ENCODE peak calls at places on chromosome 22, in seven cellular contexts. W, V, U, E, A, X and L are unnamed samples.

GRCh38 chr22:46094676-46095075 is 55.6 kb upstream of the PPARA start:
- DNase-seq in X (no peak), A (no peak), E (no peak), U (no peak), V (no peak), W (no peak), L (no peak)

GRCh38 chr22:45112136-45112879 is 51.4 kb upstream of the NUP50 start:
- DNase-seq in V (peak; percentile 38), U (no peak), E (peak; percentile 59), X (peak; percentile 27), A (no peak), W (no peak), L (no peak)

GRCh38 chr22:50189184-50189848 is 3.6 kb downstream of the TRABD start:
- DNase-seq in E (no peak), U (no peak), X (no peak), V (no peak), W (no peak), A (no peak), L (no peak)

GRCh38 chr22:41762980-41763779 is 37.3 kb upstream of the CCDC134 start:
- DNase-seq in X (peak; percentile 37), A (no peak), W (no peak), V (no peak), E (peak; percentile 39), U (peak; percentile 49), L (peak; percentile 39)

GRCh38 chr22:42769574-42770447 is 49.1 kb upstream of the A4GALT start:
- DNase-seq in E (peak; percentile 86), U (no peak), V (peak; percentile 90), W (peak; percentile 89), X (peak; percentile 93), A (peak; percentile 52), L (no peak)

GRCh38 chr22:31289335-31289734 is 3.0 kb downstream of the PIK3IP1 start:
- DNase-seq in A (no peak), W (no peak), V (no peak), X (no peak), U (no peak), E (no peak), L (no peak)

GRCh38 chr22:25388415-25388814 is 169.0 kb downstream of the CRYBB2 start:
- DNase-seq in A (no peak), V (no peak), X (no peak), U (no peak), W (no peak), E (no peak), L (no peak)

GRCh38 chr22:48403521-48403921 is 1424.2 kb downstream of the BRD1 start:
- DNase-seq in E (no peak), X (no peak), U (no peak), V (no peak), A (no peak), W (peak; percentile 54), L (no peak)

GRCh38 chr22:23166038-23166831 is 14.1 kb upstream of the BCR start:
- DNase-seq in E (no peak), X (no peak), V (no peak), W (no peak), U (no peak), A (no peak), L (no peak)

GRCh38 chr22:22928666-22929380 is 41.2 kb downstream of the IGLL5 start:
- DNase-seq in E (peak; percentile 16), W (no peak), U (peak; percentile 63), V (peak; percentile 76), A (peak; percentile 33), X (peak; percentile 33), L (peak; percentile 91)

GRCh38 chr22:47043835-47044721 is 281.6 kb downstream of the TBC1D22A start:
- DNase-seq in U (no peak), W (peak; percentile 72), A (peak; percentile 44), X (peak; percentile 28), E (peak; percentile 30), V (peak; percentile 47), L (peak; percentile 32)

GRCh38 chr22:30047364-30047738 is 32.9 kb upstream of the HORMAD2 start:
- DNase-seq in A (no peak), X (peak; percentile 17), V (no peak), E (peak; percentile 17), W (no peak), U (no peak), L (peak; percentile 87)

GRCh38 chr22:22128440-22128839 is 116.1 kb upstream of the VPREB1 start:
- DNase-seq in X (no peak), V (no peak), U (no peak), W (no peak), A (no peak), E (no peak), L (no peak)

GRCh38 chr22:47174096-47174495 is 411.6 kb downstream of the TBC1D22A start:
- DNase-seq in V (no peak), W (peak; percentile 48), U (no peak), A (no peak), X (no peak), E (no peak), L (no peak)

GRCh38 chr22:36746571-36746970 is 29.3 kb downstream of the IFT27 start:
- DNase-seq in W (no peak), V (no peak), U (no peak), A (no peak), E (no peak), X (no peak), L (no peak)

GRCh38 chr22:39135092-39135896 is 17.2 kb downstream of the CBX7 start:
- DNase-seq in X (peak; percentile 48), W (peak; percentile 69), U (peak; percentile 66), E (peak; percentile 68), A (no peak), V (peak; percentile 62), L (peak; percentile 44)

GRCh38 chr22:42595434-42595833 is 19.2 kb downstream of the POLDIP3 start:
- DNase-seq in X (peak; percentile 77), A (no peak), V (no peak), U (no peak), W (no peak), E (no peak), L (no peak)

GRCh38 chr22:29073618-29074275 is 912 bp downstream of the KREMEN1 start:
- DNase-seq in U (no peak), W (peak; percentile 87), A (peak; percentile 51), E (peak; percentile 34), X (peak; percentile 47), V (peak; percentile 49), L (peak; percentile 50)

GRCh38 chr22:43474161-43475101 is 62.6 kb downstream of the MPPED1 start:
- DNase-seq in V (no peak), E (no peak), W (peak; percentile 67), A (no peak), U (no peak), X (no peak), L (no peak)

GRCh38 chr22:25207553-25208157 is 8.0 kb downstream of the CRYBB3 start:
- DNase-seq in A (no peak), U (no peak), V (no peak), E (no peak), W (no peak), X (no peak), L (no peak)

GRCh38 chr22:39765029-39765428 is 128.5 kb downstream of the ENTHD1 start:
- DNase-seq in U (no peak), A (no peak), X (no peak), V (no peak), E (no peak), W (no peak), L (no peak)